ENCODE peak calls at places on chromosomes 11 and 22, in five cellular contexts. H, L, C, R and P are unnamed samples.

GRCh38 chr11:8247312-8247711 is 16.4 kb downstream of the LMO1 start:
- DNase-seq in H (peak), L (no peak), C (peak), R (peak), P (no peak)

GRCh38 chr11:113147249-113147648 is 167.1 kb upstream of the TTC12 start:
- DNase-seq in H (no peak), L (no peak), C (no peak), R (no peak), P (no peak)

GRCh38 chr22:44526431-44527115 is 28.5 kb upstream of the RTL6 start:
- DNase-seq in H (no peak), L (no peak), C (no peak), R (no peak), P (no peak)

GRCh38 chr11:12687740-12688139 is 13.5 kb downstream of the TEAD1 start:
- DNase-seq in H (no peak), L (no peak), C (peak), R (peak), P (no peak)

GRCh38 chr11:117097567-117098268 is 510 bp downstream of the SIK3 start:
- DNase-seq in H (peak), L (no peak), C (peak), R (peak), P (no peak)

GRCh38 chr11:17846852-17847453 is 112.4 kb downstream of the KCNC1 start:
- DNase-seq in H (peak), L (no peak), C (no peak), R (peak), P (no peak)

GRCh38 chr11:13327421-13327820 is 49.8 kb downstream of the BMAL1 start:
- DNase-seq in H (no peak), L (no peak), C (no peak), R (no peak), P (no peak)

GRCh38 chr22:38981659-38982007 is 514 bp upstream of the APOBEC3B start:
- DNase-seq in H (peak), L (no peak), C (peak), R (no peak), P (no peak)

GRCh38 chr11:27443746-27444465 is 28.7 kb downstream of the LGR4 start:
- DNase-seq in H (no peak), L (no peak), C (no peak), R (no peak), P (no peak)

GRCh38 chr11:2581151-2581930 is 118.5 kb downstream of the KCNQ1OT1 start:
- DNase-seq in H (no peak), L (no peak), C (peak), R (peak), P (peak)

GRCh38 chr11:12272821-12273617 is 104.4 kb upstream of the PARVA start:
- DNase-seq in H (peak), L (peak), C (no peak), R (no peak), P (no peak)

GRCh38 chr11:93528757-93529639 is 14.2 kb downstream of the SMCO4 start:
- DNase-seq in H (no peak), L (no peak), C (no peak), R (no peak), P (no peak)

GRCh38 chr11:65506770-65507485 is 8.1 kb downstream of the MALAT1 start:
- DNase-seq in H (peak), L (peak), C (peak), R (no peak), P (no peak)

GRCh38 chr11:91081440-91082088 is 858.7 kb upstream of the CHORDC1 start:
- DNase-seq in H (peak), L (no peak), C (no peak), R (no peak), P (no peak)

GRCh38 chr22:49005557-49005956 is 822.1 kb downstream of the BRD1 start:
- DNase-seq in H (no peak), L (no peak), C (peak), R (no peak), P (no peak)

GRCh38 chr11:108316061-108316460 is 93.2 kb downstream of the ATM start:
- DNase-seq in H (no peak), L (no peak), C (no peak), R (no peak), P (no peak)

GRCh38 chr11:90587896-90588295 is 365.0 kb upstream of the CHORDC1 start:
- DNase-seq in H (no peak), L (no peak), C (no peak), R (no peak), P (no peak)

GRCh38 chr11:45337583-45338360 is 51.6 kb upstream of the SYT13 start:
- DNase-seq in H (peak), L (no peak), C (no peak), R (no peak), P (no peak)

GRCh38 chr22:45917700-45918454 is 59.1 kb downstream of the WNT7B start:
- DNase-seq in H (no peak), L (no peak), C (no peak), R (no peak), P (no peak)

GRCh38 chr11:73308003-73308962 is at the start of gene ARHGEF17:
- DNase-seq in H (peak), L (peak), C (peak), R (peak), P (peak)

GRCh38 chr22:41983516-41983915 is 14.3 kb downstream of the SEPTIN3 start:
- DNase-seq in H (peak), L (peak), C (no peak), R (no peak), P (no peak)

GRCh38 chr11:45918331-45918941 is 759 bp upstream of the PEX16 start:
- DNase-seq in H (peak), L (peak), C (peak), R (peak), P (peak)

GRCh38 chr22:28911777-28912669 is 28.7 kb downstream of the ZNRF3 start:
- DNase-seq in H (no peak), L (peak), C (no peak), R (no peak), P (no peak)

GRCh38 chr11:14916403-14916802 is 24.4 kb upstream of the CYP2R1 start:
- DNase-seq in H (no peak), L (no peak), C (no peak), R (no peak), P (no peak)

GRCh38 chr11:128421577-128421976 is 165.8 kb downstream of the ETS1 start:
- DNase-seq in H (peak), L (peak), C (no peak), R (no peak), P (no peak)

GRCh38 chr22:19818264-19819208 is 36.1 kb downstream of the GNB1L start:
- DNase-seq in H (no peak), L (no peak), C (no peak), R (no peak), P (no peak)

GRCh38 chr11:65067446-65067845 is 9.1 kb upstream of the NAALADL1 start:
- DNase-seq in H (no peak), L (no peak), C (no peak), R (no peak), P (no peak)

GRCh38 chr11:129643031-129643721 is 172.5 kb upstream of the TMEM45B start:
- DNase-seq in H (peak), L (peak), C (no peak), R (no peak), P (no peak)

GRCh38 chr22:35467788-35468187 is 67.8 kb downstream of the MCM5 start:
- DNase-seq in H (no peak), L (no peak), C (peak), R (no peak), P (no peak)

GRCh38 chr22:44396021-44396726 is 83.4 kb upstream of the SHISAL1 start:
- DNase-seq in H (no peak), L (no peak), C (no peak), R (no peak), P (peak)

GRCh38 chr11:96486890-96487633 is 97.2 kb downstream of the JRKL start:
- DNase-seq in H (peak), L (no peak), C (peak), R (no peak), P (no peak)

GRCh38 chr11:128451651-128452470 is 135.5 kb downstream of the ETS1 start:
- DNase-seq in H (no peak), L (no peak), C (peak), R (no peak), P (no peak)

GRCh38 chr22:40703174-40703573 is 23.9 kb downstream of the MCHR1 start:
- DNase-seq in H (no peak), L (no peak), C (no peak), R (no peak), P (no peak)

GRCh38 chr11:57354699-57355098 is 16.5 kb downstream of the P2RX3 start:
- DNase-seq in H (no peak), L (no peak), C (no peak), R (no peak), P (no peak)

GRCh38 chr22:25051073-25051472 is 98.6 kb downstream of the KIAA1671 start:
- DNase-seq in H (no peak), L (no peak), C (no peak), R (peak), P (no peak)
- TF ChIP-seq CTCF in H (peak), L (peak), C (peak), R (peak), P (no peak)

DNA sequence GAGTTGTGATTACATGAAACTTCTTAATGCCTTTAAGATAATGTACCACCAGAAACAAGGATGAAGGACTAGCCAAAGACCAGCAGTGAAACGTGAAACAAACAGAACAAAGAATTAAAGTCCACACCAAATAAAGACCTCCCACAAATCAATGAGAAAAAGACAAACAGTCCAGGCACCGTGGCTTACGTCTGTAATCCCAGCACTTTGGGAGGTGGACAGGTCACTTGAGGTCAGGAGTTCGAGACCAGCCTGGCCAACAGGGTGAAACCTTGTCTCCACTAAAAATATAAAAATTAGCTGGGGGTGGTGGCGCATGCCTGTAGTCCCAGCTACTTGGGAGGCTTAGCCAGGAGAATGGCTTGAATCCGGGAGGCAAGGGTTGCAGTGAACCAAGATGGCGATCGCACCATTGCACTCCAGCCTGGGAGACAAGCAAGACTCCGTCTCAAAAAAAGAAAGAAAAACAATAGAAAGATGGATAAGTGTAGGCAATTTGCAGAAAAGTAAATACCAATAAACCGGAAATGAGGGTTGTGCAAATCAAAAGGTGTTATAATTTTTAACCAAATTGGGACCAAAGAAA is 167.8 kb upstream of the GRK3 start:
- DNase-seq in H (no peak), L (no peak), C (no peak), R (no peak), P (no peak)
- TF ChIP-seq CTCF in H (no peak), L (no peak), C (no peak), R (no peak), P (no peak)

GRCh38 chr22:26563022-26563421 is 26.9 kb downstream of the TPST2 start:
- DNase-seq in H (no peak), L (no peak), C (no peak), R (no peak), P (no peak)
- TF ChIP-seq CTCF in H (no peak), L (peak), C (no peak), R (no peak), P (no peak)

DNA sequence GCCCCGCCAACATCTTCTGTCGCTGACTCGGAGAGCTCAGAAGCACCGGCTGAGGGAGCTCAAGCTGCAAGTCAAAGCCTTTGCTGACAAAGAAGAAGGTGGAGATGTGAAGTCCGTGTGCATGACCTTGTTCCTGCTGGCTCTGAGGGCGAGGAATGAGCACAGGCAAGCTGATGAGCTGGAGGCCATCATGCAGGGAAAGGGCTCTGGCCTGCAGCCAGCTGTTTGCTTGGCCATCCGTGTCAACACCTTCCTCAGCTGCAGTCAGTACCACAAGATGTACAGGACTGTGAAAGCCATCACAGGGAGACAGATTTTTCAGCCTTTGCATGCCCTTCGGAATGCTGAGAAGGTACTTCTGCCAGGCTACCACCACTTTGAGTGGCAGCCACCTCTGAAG is 6.7 kb downstream of the RAG1 start:
- DNase-seq in H (no peak), L (no peak), C (no peak), R (no peak), P (no peak)
- TF ChIP-seq CTCF in H (no peak), L (no peak), C (no peak), R (no peak), P (no peak)

DNA sequence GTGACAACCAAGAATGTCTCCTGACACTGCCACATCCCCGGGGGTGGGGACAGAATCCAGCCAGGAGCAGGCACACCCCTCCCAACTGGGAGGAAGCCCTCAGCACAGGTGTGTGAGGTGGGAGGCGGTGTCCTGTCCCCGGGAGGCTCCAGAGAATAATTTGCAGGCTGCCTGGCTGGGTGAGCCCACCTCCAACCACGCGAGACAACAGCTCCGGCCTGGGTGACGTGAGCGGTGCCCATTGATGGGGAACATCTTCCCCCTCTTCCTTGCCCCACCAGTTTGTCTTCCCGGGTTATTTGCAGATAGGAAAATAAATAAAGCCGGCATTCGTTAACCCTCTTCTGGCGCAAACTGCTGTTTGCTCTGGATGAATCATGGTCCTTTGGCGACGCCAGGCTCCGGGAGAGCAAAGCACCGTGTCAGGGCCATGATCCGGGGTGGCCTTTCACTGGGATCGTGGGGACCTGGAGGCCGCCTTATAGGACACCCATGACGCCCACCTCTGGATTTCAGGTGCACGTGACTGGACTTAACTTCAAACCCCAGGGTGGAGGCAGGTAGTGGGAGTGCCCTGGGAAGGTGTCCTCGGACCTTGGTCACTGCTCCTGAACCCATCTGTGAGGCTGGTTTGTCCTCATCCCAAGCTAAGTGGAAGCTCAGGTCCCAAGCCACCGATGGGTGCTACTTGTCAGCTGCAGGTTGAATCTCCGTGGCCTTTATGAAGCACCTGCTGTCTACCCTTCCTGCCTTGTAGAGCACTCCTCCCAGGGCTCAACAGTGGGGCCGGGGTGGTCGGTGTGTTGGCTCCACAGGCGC is 13.9 kb downstream of the CCND1 start:
- DNase-seq in H (peak), L (no peak), C (no peak), R (no peak), P (no peak)
- TF ChIP-seq CTCF in H (no peak), L (no peak), C (no peak), R (no peak), P (no peak)

GRCh38 chr11:105312266-105312665 is 172.7 kb upstream of the CARD18 start:
- DNase-seq in H (no peak), L (no peak), C (no peak), R (no peak), P (no peak)

GRCh38 chr11:105315287-105315686 is 175.7 kb upstream of the CARD18 start:
- DNase-seq in H (peak), L (no peak), C (no peak), R (no peak), P (no peak)
- TF ChIP-seq CTCF in H (peak), L (no peak), C (no peak), R (no peak), P (no peak)

GRCh38 chr22:30732426-30732825 is 37.8 kb downstream of the OSBP2 start:
- DNase-seq in H (no peak), L (no peak), C (no peak), R (no peak), P (no peak)
- TF ChIP-seq CTCF in H (no peak), L (no peak), C (no peak), R (no peak), P (no peak)

DNA sequence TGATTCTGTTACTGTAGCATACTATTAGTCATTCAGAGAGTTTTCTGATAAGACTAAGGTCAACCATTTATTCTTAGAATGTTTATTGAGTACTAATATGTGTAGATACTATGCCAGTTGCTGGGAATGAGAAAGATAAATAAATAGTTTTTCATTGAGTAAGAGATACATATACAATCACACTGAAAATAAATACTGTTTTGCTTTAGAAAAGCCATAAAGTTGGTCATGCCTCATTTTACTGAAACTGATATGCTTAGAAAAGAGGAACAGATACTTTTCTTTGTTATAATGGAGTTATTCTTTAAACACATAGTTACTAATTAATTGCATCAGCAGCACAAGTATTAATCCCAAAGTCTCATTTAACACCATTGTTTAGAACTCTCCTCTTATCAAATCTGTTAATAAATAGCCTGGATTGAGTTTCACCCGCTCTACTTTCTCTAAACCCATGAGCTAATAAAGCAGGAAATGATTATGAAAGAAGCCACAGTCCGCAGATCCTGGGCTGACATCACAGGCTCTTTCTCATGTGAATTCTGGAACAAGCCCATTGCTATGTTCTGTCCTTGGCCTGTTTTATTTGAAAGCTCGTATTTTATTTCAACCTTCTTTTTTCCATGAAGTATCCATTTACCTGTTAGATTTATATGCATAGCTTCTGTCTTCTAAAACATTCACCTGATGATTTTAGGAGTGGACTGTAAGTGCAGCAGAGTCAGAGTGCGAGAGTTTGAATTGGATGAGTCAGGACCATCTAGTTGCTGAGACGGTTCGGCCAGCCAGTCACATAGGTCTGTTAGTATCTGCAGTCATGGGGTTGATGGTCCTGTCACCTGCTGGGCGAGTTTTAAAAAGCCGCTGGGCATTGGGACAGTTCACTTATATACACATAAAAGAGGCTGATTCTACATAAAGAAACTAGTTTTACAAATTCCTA is 35.5 kb downstream of the PIWIL4 start:
- DNase-seq in H (peak), L (peak), C (peak), R (peak), P (no peak)
- TF ChIP-seq CTCF in H (peak), L (peak), C (peak), R (no peak), P (no peak)